ENCODE peak calls at places on chromosomes 2 and 18, in seven cellular contexts. M, R, J, O, S, V and Y are unnamed samples.

GRCh38 chr2:134660619-134661403 is 58.0 kb downstream of the TMEM163 start:
- DNase-seq in M (no peak), R (no peak), J (no peak), O (no peak), S (no peak), V (no peak), Y (no peak)

GRCh38 chr2:191682148-191682547 is 4.2 kb downstream of the NABP1 start:
- DNase-seq in M (no peak), R (peak; percentile 49), J (no peak), O (no peak), S (no peak), V (peak; percentile 72), Y (no peak)

GRCh38 chr18:55779711-55780590 is 192.0 kb upstream of the TCF4 start:
- DNase-seq in M (peak; percentile 24), R (no peak), J (peak; percentile 22), O (peak; percentile 31), S (no peak), V (peak; percentile 30), Y (peak; percentile 42)

GRCh38 chr2:143431316-143431715 is 302.1 kb downstream of the ARHGAP15 start:
- DNase-seq in M (peak; percentile 12), R (peak; percentile 42), J (no peak), O (no peak), S (no peak), V (peak; percentile 73), Y (no peak)

GRCh38 chr2:134244091-134244490 is 9.8 kb upstream of the MGAT5 start:
- DNase-seq in M (peak; percentile 48), R (peak; percentile 41), J (no peak), O (no peak), S (no peak), V (peak; percentile 65), Y (no peak)

GRCh38 chr2:23549821-23550535 is 165.0 kb downstream of the KLHL29 start:
- DNase-seq in M (no peak), R (peak; percentile 58), J (no peak), O (no peak), S (no peak), V (peak; percentile 50), Y (no peak)

GRCh38 chr18:21571763-21572162 is 28.7 kb downstream of the ESCO1 start:
- DNase-seq in M (no peak), R (peak; percentile 4), J (no peak), O (no peak), S (no peak), V (no peak), Y (no peak)

GRCh38 chr2:85584857-85585780 is 888 bp downstream of the VAMP5 start:
- DNase-seq in M (peak; percentile 69), R (peak; percentile 58), J (no peak), O (peak; percentile 75), S (peak; percentile 85), V (peak; percentile 63), Y (no peak)

GRCh38 chr2:159549234-159549633 is 67.1 kb downstream of the BAZ2B start:
- DNase-seq in M (peak; percentile 37), R (peak; percentile 38), J (no peak), O (no peak), S (no peak), V (peak; percentile 12), Y (no peak)

GRCh38 chr2:239339726-239340654 is 60.8 kb downstream of the HDAC4 start:
- DNase-seq in M (no peak), R (no peak), J (no peak), O (no peak), S (no peak), V (no peak), Y (no peak)

GRCh38 chr2:138059487-138059886 is 95.2 kb downstream of the HNMT start:
- DNase-seq in M (peak; percentile 62), R (peak; percentile 69), J (no peak), O (peak; percentile 71), S (no peak), V (no peak), Y (no peak)

GRCh38 chr2:99278793-99279291 is 22.2 kb downstream of the LYG1 start:
- DNase-seq in M (peak; percentile 72), R (peak; percentile 96), J (no peak), O (no peak), S (peak; percentile 60), V (peak; percentile 92), Y (no peak)

GRCh38 chr18:13612111-13612997 is 114.0 kb downstream of the FAM210A start:
- DNase-seq in M (no peak), R (no peak), J (peak; percentile 83), O (no peak), S (no peak), V (no peak), Y (no peak)

GRCh38 chr2:119713819-119714490 is 35.0 kb downstream of the TMEM177 start:
- DNase-seq in M (no peak), R (no peak), J (no peak), O (no peak), S (no peak), V (no peak), Y (no peak)

GRCh38 chr2:157336137-157336721 is 10.6 kb upstream of the ERMN start:
- DNase-seq in M (peak; percentile 56), R (no peak), J (no peak), O (peak; percentile 77), S (peak; percentile 51), V (peak; percentile 34), Y (no peak)

GRCh38 chr2:241770185-241770935 is 6.3 kb upstream of the GAL3ST2 start:
- DNase-seq in M (no peak), R (no peak), J (no peak), O (no peak), S (no peak), V (no peak), Y (no peak)

GRCh38 chr18:51513525-51513924 is 316.0 kb upstream of the MEX3C start:
- DNase-seq in M (no peak), R (no peak), J (no peak), O (no peak), S (no peak), V (no peak), Y (no peak)

GRCh38 chr2:144550916-144551315 is 31.0 kb upstream of the ZEB2 start:
- DNase-seq in M (no peak), R (peak; percentile 32), J (no peak), O (no peak), S (no peak), V (peak; percentile 36), Y (no peak)

DNA sequence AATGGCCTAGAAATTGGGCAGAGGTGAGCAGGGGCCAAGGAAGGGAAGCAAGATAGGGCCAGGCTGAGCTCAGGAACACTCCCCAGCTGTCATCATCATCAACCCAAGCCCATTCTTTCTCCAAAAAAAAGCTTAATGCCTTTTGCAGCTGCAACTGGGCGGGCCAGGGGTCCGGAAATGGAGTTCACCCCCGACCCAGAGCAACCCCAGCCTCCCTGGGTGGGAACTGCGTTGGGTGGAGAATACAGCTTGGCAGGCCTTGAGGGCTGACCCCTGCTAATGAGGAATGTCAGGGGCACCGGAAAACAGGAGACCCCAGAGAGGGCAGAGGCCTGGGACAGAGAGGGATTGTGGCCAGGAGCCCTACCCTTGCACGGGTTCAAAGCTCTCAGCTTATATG is 64.8 kb downstream of the TNS1 start:
- DNase-seq in M (no peak), R (no peak), J (no peak), O (no peak), S (no peak), V (no peak), Y (no peak)
- H3K4me3 ChIP-seq in M (no peak overlapping the region), R (no peak overlapping the region), J (no peak overlapping the region), O (no peak overlapping the region), S (no peak overlapping the region), V (no peak overlapping the region), Y (no peak overlapping the region)

GRCh38 chr18:60910534-60910933 is 422.7 kb upstream of the CDH20 start:
- DNase-seq in M (peak; percentile 88), R (peak; percentile 63), J (no peak), O (no peak), S (no peak), V (no peak), Y (no peak)
- H3K4me3 ChIP-seq in M (no peak overlapping the region), R (no peak overlapping the region), J (no peak overlapping the region), O (no peak overlapping the region), S (no peak overlapping the region), V (no peak overlapping the region), Y (no peak overlapping the region)

GRCh38 chr18:70371908-70372307 is 83.1 kb downstream of the SOCS6 start:
- DNase-seq in M (no peak), R (no peak), J (no peak), O (no peak), S (no peak), V (no peak), Y (no peak)

GRCh38 chr18:70373062-70373519 is 84.2 kb downstream of the SOCS6 start:
- DNase-seq in M (peak; percentile 87), R (peak; percentile 92), J (no peak), O (no peak), S (peak; percentile 26), V (peak; percentile 93), Y (no peak)

GRCh38 chr18:70371085-70371735 is 82.4 kb downstream of the SOCS6 start:
- DNase-seq in M (no peak), R (no peak), J (no peak), O (no peak), S (no peak), V (no peak), Y (no peak)

GRCh38 chr18:70374154-70374553 is 85.3 kb downstream of the SOCS6 start:
- DNase-seq in M (no peak), R (peak; percentile 47), J (no peak), O (no peak), S (no peak), V (peak; percentile 30), Y (no peak)

DNA sequence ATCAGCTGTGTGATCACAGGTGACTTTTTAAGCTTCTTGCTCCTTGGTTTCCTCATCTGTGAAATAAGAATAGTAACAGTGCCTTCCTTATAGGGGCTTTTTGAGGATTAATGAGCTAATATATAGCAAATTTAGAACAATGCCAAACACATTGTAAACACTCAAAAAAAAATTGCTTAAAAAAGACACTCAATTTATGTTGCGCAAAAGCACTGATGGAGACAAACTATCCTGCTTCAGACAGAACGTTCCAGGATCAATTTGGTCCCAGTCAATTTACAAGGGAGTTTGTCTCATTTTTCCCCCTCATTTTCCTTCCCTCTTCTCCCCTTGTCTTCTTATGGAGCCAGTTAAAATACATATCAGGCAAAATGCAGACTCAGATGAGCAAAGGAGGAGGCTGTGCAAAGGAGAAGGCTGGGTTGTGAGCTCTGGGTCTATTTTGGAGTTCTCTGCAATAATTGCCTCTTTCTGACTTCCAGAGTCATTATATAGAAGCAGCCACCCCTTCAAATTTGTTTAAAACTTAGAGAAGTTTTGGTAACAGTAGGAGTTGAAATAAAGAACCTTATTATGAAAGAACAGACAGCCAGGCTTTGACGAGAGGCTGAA is 83.7 kb downstream of the SOCS6 start:
- DNase-seq in M (no peak), R (no peak), J (no peak), O (no peak), S (no peak), V (no peak), Y (no peak)
- H3K4me3 ChIP-seq in M (no peak overlapping the region), R (no peak overlapping the region), J (no peak overlapping the region), O (no peak overlapping the region), S (no peak overlapping the region), V (no peak overlapping the region), Y (no peak overlapping the region)

GRCh38 chr2:109029444-109030193 is 40.6 kb upstream of the EDAR start:
- DNase-seq in M (no peak), R (no peak), J (no peak), O (no peak), S (no peak), V (no peak), Y (no peak)

GRCh38 chr2:109032229-109032800 is 43.3 kb upstream of the EDAR start:
- DNase-seq in M (no peak), R (no peak), J (peak; percentile 13), O (no peak), S (no peak), V (no peak), Y (no peak)

GRCh38 chr2:109033171-109033570 is 44.2 kb upstream of the EDAR start:
- DNase-seq in M (no peak), R (no peak), J (no peak), O (no peak), S (no peak), V (no peak), Y (no peak)

GRCh38 chr2:109030870-109031480 is 42.0 kb upstream of the EDAR start:
- DNase-seq in M (no peak), R (no peak), J (no peak), O (no peak), S (no peak), V (no peak), Y (no peak)

GRCh38 chr2:109031481-109032228 is 42.6 kb upstream of the EDAR start:
- DNase-seq in M (peak; percentile 20), R (peak; percentile 20), J (peak; percentile 79), O (peak; percentile 60), S (peak; percentile 33), V (peak; percentile 3), Y (no peak)
- H3K4me3 ChIP-seq in M (peak overlapping the region; percentile 50), R (peak overlapping the region; percentile 64), J (peak overlapping the region; percentile 54), O (peak overlapping the region; percentile 2), S (peak overlapping the region; percentile 16), V (peak overlapping the region; percentile 37), Y (peak overlapping the region; percentile 22)